ENCODE peak calls at places on chromosomes 5 and 9, in four cellular contexts. U, F, X and A are unnamed samples.

GRCh38 chr5:169521366-169521983 is 62.1 kb upstream of the SPDL1 start:
- DNase-seq in U (peak), F (peak), X (no peak), A (peak)

GRCh38 chr5:122896598-122897282 is 51.3 kb downstream of the SNX24 start:
- DNase-seq in U (peak), F (no peak), X (peak), A (peak)

GRCh38 chr5:172373680-172374079 is 80.6 kb downstream of the SH3PXD2B start:
- DNase-seq in U (no peak), F (no peak), X (no peak), A (no peak)

GRCh38 chr5:59833448-59833847 is 60.1 kb downstream of the PDE4D start:
- DNase-seq in U (no peak), F (no peak), X (no peak), A (no peak)

GRCh38 chr9:92725266-92725545 is 39.4 kb downstream of the BICD2 start:
- DNase-seq in U (no peak), F (no peak), X (no peak), A (no peak)

GRCh38 chr5:54678737-54679136 is 161.2 kb downstream of the SNX18 start:
- DNase-seq in U (no peak), F (no peak), X (no peak), A (no peak)

GRCh38 chr9:73143606-73144328 is 7.9 kb upstream of the ANXA1 start:
- DNase-seq in U (peak), F (no peak), X (peak), A (peak)

GRCh38 chr9:38146844-38147243 is 77.8 kb upstream of the SHB start:
- DNase-seq in U (no peak), F (peak), X (no peak), A (no peak)

GRCh38 chr5:17951392-17952169 is 317.3 kb downstream of the TAF11L14 start:
- DNase-seq in U (no peak), F (no peak), X (no peak), A (no peak)

GRCh38 chr5:592158-592557 is 20.0 kb upstream of the CEP72 start:
- DNase-seq in U (no peak), F (no peak), X (no peak), A (no peak)

GRCh38 chr9:84238652-84239051 is 101.9 kb downstream of the SLC28A3 start:
- DNase-seq in U (no peak), F (no peak), X (no peak), A (peak)

GRCh38 chr5:142319560-142320426 is 5.0 kb downstream of the SPRY4 start:
- DNase-seq in U (no peak), F (no peak), X (no peak), A (peak)
- H3K4me3 ChIP-seq in U (peak), F (no peak), X (peak), A (peak)

GRCh38 chr9:128370752-128371621 is at the start of gene URM1:
- DNase-seq in U (peak), F (peak), X (peak), A (peak)
- TF ChIP-seq CTCF in U (no peak), F (no peak), X (peak), A (peak)

GRCh38 chr5:80959138-80959537 is 1.0 kb upstream of the RASGRF2 start:
- DNase-seq in U (no peak), F (no peak), X (no peak), A (no peak)
- H3K4me3 ChIP-seq in U (no peak), F (no peak), X (no peak), A (no peak)

GRCh38 chr9:99189887-99190596 is 31.7 kb downstream of the ALG2 start:
- DNase-seq in U (no peak), F (no peak), X (peak), A (peak)
- TF ChIP-seq CTCF in U (no peak), F (no peak), X (no peak), A (no peak)

DNA sequence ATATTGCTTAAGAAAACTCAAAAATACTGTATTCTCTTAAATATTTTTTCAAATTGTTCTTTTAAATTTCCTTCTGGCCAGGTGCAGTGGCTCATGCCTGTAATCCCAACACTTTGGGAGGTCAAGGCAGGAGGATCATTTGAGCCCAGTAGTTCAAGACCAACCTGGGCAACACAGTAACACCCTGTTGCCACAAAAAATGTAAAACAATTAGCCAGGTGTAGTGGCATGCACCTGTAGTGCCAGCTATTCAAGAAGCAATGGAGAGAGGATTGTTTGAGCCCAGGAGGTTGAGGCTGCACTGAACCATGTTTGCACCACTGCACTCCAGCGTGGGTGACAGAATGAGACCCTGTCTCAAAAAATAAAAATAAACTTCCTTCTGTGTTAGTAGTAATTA is 94.3 kb downstream of the STRBP start:
- DNase-seq in U (no peak), F (no peak), X (no peak), A (no peak)
- H3K4me3 ChIP-seq in U (no peak), F (no peak), X (no peak), A (no peak)

GRCh38 chr5:127280494-127281220 is 9.9 kb upstream of the MEGF10 start:
- DNase-seq in U (no peak), F (peak), X (no peak), A (peak)
- TF ChIP-seq CTCF in U (peak), F (peak), X (no peak), A (peak)